ENCODE peak calls at places on chromosomes 7 and 10, in seven cellular contexts. A is fibroblast of lung, O is psoas muscle, C is prostate gland, H is right atrium auricular region, V is A549, N is adrenal gland. X is an unnamed sample.

GRCh38 chr10:21534611-21535493 is 820 bp downstream of the MLLT10 start:
- DNase-seq in A (peak; percentile 56), C (peak; percentile 54), N (peak; percentile 75), O (peak; percentile 79), H (no peak), V (peak; percentile 31), X (peak; percentile 45)

GRCh38 chr10:62268399-62269076 is at the start of gene RTKN2:
- DNase-seq in A (peak; percentile 91), N (peak; percentile 72), H (no peak), O (peak; percentile 79), C (peak; percentile 77), V (peak; percentile 55), X (peak; percentile 49)

GRCh38 chr10:76036410-76036940 is 605.1 kb downstream of the LRMDA start:
- DNase-seq in H (peak; percentile 79), N (peak; percentile 85), C (peak; percentile 79), V (peak; percentile 64), O (peak; percentile 82), A (peak; percentile 59), X (peak; percentile 29)

GRCh38 chr7:205117-206010 is 13.0 kb downstream of the FAM20C start:
- DNase-seq in V (no peak), O (no peak), A (peak; percentile 6), N (no peak), H (no peak), C (no peak), X (no peak)

GRCh38 chr10:29253096-29254029 is 35.5 kb upstream of the LYZL1 start:
- DNase-seq in V (no peak), N (no peak), C (no peak), A (no peak), H (no peak), O (peak; percentile 70), X (no peak)

GRCh38 chr10:634256-634655 is 55.2 kb downstream of the DIP2C start:
- DNase-seq in A (peak; percentile 75), O (no peak), H (no peak), C (no peak), N (no peak), V (no peak), X (no peak)

GRCh38 chr7:35355911-35356310 is 102.0 kb upstream of the TBX20 start:
- DNase-seq in O (no peak), V (no peak), A (no peak), H (no peak), C (no peak), N (no peak), X (no peak)

GRCh38 chr7:148540041-148540738 is 50.4 kb upstream of the C7orf33 start:
- DNase-seq in H (peak; percentile 77), V (peak; percentile 44), N (no peak), C (no peak), A (peak; percentile 79), O (peak; percentile 73), X (no peak)

GRCh38 chr7:155776606-155777005 is 35.7 kb downstream of the SHH start:
- DNase-seq in V (no peak), N (no peak), O (no peak), A (no peak), H (no peak), C (no peak), X (no peak)

GRCh38 chr10:133129854-133130495 is 30.0 kb upstream of the KNDC1 start:
- DNase-seq in A (no peak), V (no peak), H (no peak), O (peak; percentile 41), C (no peak), N (no peak), X (no peak)

GRCh38 chr7:106640368-106641141 is 20.4 kb downstream of the CCDC71L start:
- DNase-seq in O (no peak), C (no peak), V (no peak), A (peak; percentile 59), N (no peak), H (no peak), X (no peak)

GRCh38 chr7:112018305-112019030 is 187.7 kb downstream of the DOCK4 start:
- DNase-seq in O (no peak), C (no peak), H (no peak), V (no peak), N (no peak), A (no peak), X (no peak)

GRCh38 chr7:141666071-141666470 is 35.9 kb downstream of the DENND11 start:
- DNase-seq in A (no peak), V (no peak), C (no peak), N (no peak), H (no peak), O (no peak), X (no peak)

GRCh38 chr7:31421607-31422006 is 81.1 kb upstream of the NEUROD6 start:
- DNase-seq in C (no peak), V (no peak), A (no peak), H (no peak), N (no peak), O (no peak), X (no peak)

GRCh38 chr7:49522111-49522510 is 251.3 kb upstream of the VWC2 start:
- DNase-seq in V (no peak), A (no peak), O (no peak), C (no peak), N (no peak), H (no peak), X (no peak)

GRCh38 chr10:124298891-124299290 is 119.8 kb downstream of the OAT start:
- DNase-seq in V (no peak), N (no peak), O (peak; percentile 21), H (no peak), C (no peak), A (no peak), X (no peak)

GRCh38 chr10:71351628-71352319 is 32.7 kb downstream of the SLC29A3 start:
- DNase-seq in N (no peak), V (no peak), O (peak; percentile 74), H (no peak), C (peak; percentile 75), A (no peak), X (no peak)

GRCh38 chr10:130921461-130921860 is 390.1 kb downstream of the TCERG1L start:
- DNase-seq in A (no peak), C (no peak), N (no peak), H (peak; percentile 46), O (no peak), V (no peak), X (no peak)

GRCh38 chr10:15744217-15744865 is 24.6 kb upstream of the ITGA8 start:
- DNase-seq in A (peak; percentile 30), V (peak; percentile 47), O (no peak), H (no peak), C (no peak), N (peak; percentile 23), X (no peak)

GRCh38 chr10:72322280-72323058 is 32.2 kb downstream of the DNAJB12 start:
- DNase-seq in N (no peak), C (peak; percentile 50), V (no peak), A (peak; percentile 33), H (no peak), O (no peak), X (peak; percentile 26)

GRCh38 chr10:64394744-64395143 is 873.5 kb downstream of the REEP3 start:
- DNase-seq in C (no peak), N (no peak), V (no peak), O (no peak), A (peak; percentile 83), H (no peak), X (no peak)

GRCh38 chr7:158399762-158400161 is 187.9 kb downstream of the PTPRN2 start:
- DNase-seq in V (no peak), O (no peak), H (no peak), N (no peak), C (no peak), A (no peak), X (no peak)
- H3K9me3 ChIP-seq in V (peaks cover 7% of the 10 kb centered on the region), O (peaks cover 3% of the 10 kb centered on the region), H (no peaks in the 10 kb centered on the region), N (no peaks in the 10 kb centered on the region), C (no peaks in the 10 kb centered on the region), A (no peaks in the 10 kb centered on the region), X (no peaks in the 10 kb centered on the region)

GRCh38 chr7:76356823-76357222 is 2.0 kb downstream of the YWHAG start:
- DNase-seq in O (no peak), V (no peak), C (no peak), H (no peak), N (peak; percentile 59), A (peak; percentile 57), X (no peak)

GRCh38 chr7:76354516-76354915 is 4.3 kb downstream of the YWHAG start:
- DNase-seq in V (no peak), A (no peak), H (no peak), N (no peak), O (no peak), C (no peak), X (no peak)

GRCh38 chr7:76356115-76356514 is 2.7 kb downstream of the YWHAG start:
- DNase-seq in N (no peak), C (no peak), A (no peak), V (no peak), H (no peak), O (no peak), X (no peak)

GRCh38 chr7:76353744-76354143 is 5.0 kb downstream of the YWHAG start:
- DNase-seq in O (no peak), N (no peak), A (no peak), H (no peak), V (no peak), C (no peak), X (no peak)

GRCh38 chr7:76354981-76355730 is 3.6 kb downstream of the YWHAG start:
- DNase-seq in H (no peak), N (no peak), A (no peak), C (no peak), V (no peak), O (no peak), X (no peak)
- H3K9me3 ChIP-seq in H (no peaks in the 10 kb centered on the region), N (no peaks in the 10 kb centered on the region), A (no peaks in the 10 kb centered on the region), C (no peaks in the 10 kb centered on the region), V (no peaks in the 10 kb centered on the region), O (no peaks in the 10 kb centered on the region), X (no peaks in the 10 kb centered on the region)

DNA sequence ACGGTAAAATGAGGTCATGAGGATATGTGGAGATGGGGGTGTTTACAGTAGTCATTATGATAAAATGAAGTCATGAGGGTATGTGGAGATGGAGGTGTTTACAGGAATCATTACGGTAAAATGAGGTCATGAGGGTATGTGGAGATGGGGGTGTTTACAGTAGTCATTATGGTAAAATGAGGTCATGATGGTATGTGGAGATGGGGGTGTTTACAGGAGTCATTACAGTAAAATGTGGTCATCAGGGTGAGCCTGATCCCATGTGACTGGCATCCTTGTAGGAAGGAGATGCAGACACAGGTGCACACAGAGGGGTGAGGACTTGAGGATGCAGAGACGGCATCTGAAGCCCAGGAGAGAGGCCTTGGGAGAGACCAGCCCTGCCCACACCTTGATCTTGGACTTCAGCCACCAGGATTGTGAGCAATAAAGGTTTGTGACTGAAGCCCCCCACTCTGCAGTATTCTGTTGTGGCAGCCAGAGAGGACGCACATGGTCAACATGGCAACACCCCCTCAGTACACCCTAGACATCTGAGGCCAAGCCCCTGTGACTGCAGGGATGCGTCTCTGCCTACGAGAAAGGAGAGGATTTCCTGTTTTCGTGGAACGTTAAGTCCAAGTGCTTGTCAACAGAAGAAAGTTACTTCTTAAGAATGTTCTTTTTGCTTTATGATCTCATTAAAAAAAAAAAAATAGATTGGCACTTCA is 544.4 kb downstream of the DNAJB6 start:
- DNase-seq in V (no peak), C (no peak), O (no peak), H (no peak), N (no peak), A (no peak), X (no peak)
- H3K9me3 ChIP-seq in V (peaks cover 9% of the 10 kb centered on the region), C (no peaks in the 10 kb centered on the region), O (no peaks in the 10 kb centered on the region), H (no peaks in the 10 kb centered on the region), N (no peaks in the 10 kb centered on the region), A (no peaks in the 10 kb centered on the region), X (no peaks in the 10 kb centered on the region)

DNA sequence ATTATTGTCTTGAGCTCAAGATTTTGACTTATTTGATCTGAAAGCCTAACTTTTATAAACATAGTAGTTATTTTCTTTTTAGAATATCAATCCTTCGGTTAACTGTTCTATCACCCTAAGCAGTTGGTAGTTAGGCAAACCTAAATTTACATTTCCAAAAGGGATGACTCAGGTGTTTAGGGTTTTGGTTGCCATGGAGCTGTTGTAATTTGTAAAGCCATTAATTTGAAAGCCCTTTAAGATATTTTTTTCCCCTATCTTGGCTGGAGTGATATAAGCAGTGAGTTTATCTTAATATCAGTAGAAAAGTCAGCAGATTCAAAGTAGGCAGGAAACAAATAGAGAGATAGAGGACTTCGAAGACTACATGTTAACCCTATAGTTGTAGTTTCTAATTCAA is 1472.6 kb upstream of the CELF2 start:
- DNase-seq in N (no peak), A (no peak), O (no peak), H (no peak), V (no peak), C (no peak), X (no peak)
- H3K9me3 ChIP-seq in N (no peaks in the 10 kb centered on the region), A (no peaks in the 10 kb centered on the region), O (no peaks in the 10 kb centered on the region), H (no peaks in the 10 kb centered on the region), V (no peaks in the 10 kb centered on the region), C (no peaks in the 10 kb centered on the region), X (no peaks in the 10 kb centered on the region)